ENCODE peak calls at places on chromosome 13, in six cellular contexts. H, U, A, V, N and J are unnamed samples.
A peak's percentile ranks its signal among the peaks of the same experiment; 100 is the strongest.

GRCh38 chr13:45156565-45157361 is 36.5 kb downstream of the GTF2F2 start:
- DNase-seq in H (no peak), U (no peak), A (no peak), V (no peak), N (no peak), J (no peak)

GRCh38 chr13:24050292-24050711 is 110.2 kb upstream of the SPATA13 start:
- DNase-seq in H (peak; percentile 73), U (no peak), A (no peak), V (no peak), N (no peak), J (no peak)

GRCh38 chr13:23899555-23899954 is 2.3 kb upstream of the C1QTNF9B start:
- DNase-seq in H (peak; percentile 26), U (no peak), A (no peak), V (no peak), N (no peak), J (peak; percentile 30)

GRCh38 chr13:30743319-30744055 is 8.1 kb downstream of the ALOX5AP start:
- DNase-seq in H (peak; percentile 95), U (no peak), A (no peak), V (no peak), N (no peak), J (no peak)

GRCh38 chr13:109314101-109314500 is 472.3 kb downstream of the IRS2 start:
- DNase-seq in H (no peak), U (no peak), A (no peak), V (no peak), N (no peak), J (no peak)

GRCh38 chr13:28171266-28171665 is 32.9 kb downstream of the PAN3 start:
- DNase-seq in H (no peak), U (no peak), A (no peak), V (no peak), N (no peak), J (no peak)

GRCh38 chr13:84641491-84641890 is 759.2 kb upstream of the SLITRK1 start:
- DNase-seq in H (peak; percentile 33), U (no peak), A (no peak), V (no peak), N (no peak), J (no peak)

GRCh38 chr13:48817166-48817802 is 158.4 kb upstream of the FNDC3A start:
- DNase-seq in H (no peak), U (no peak), A (no peak), V (no peak), N (no peak), J (no peak)

GRCh38 chr13:113818700-113819295 is 45.1 kb downstream of the GAS6 start:
- DNase-seq in H (no peak), U (no peak), A (no peak), V (no peak), N (no peak), J (no peak)

GRCh38 chr13:112885782-112886268 is 83.2 kb upstream of the MCF2L start:
- DNase-seq in H (peak; percentile 58), U (peak; percentile 43), A (no peak), V (no peak), N (no peak), J (no peak)

GRCh38 chr13:44974056-44974798 is 15.0 kb downstream of the NUFIP1 start:
- DNase-seq in H (peak; percentile 49), U (no peak), A (no peak), V (no peak), N (no peak), J (no peak)

GRCh38 chr13:31972453-31972852 is 59.1 kb upstream of the FRY start:
- DNase-seq in H (no peak), U (no peak), A (no peak), V (no peak), N (no peak), J (no peak)

GRCh38 chr13:91313103-91313502 is 34.4 kb upstream of the MIR17HG start:
- DNase-seq in H (peak; percentile 14), U (no peak), A (no peak), V (peak; percentile 15), N (no peak), J (peak; percentile 44)

GRCh38 chr13:79684426-79684825 is 203.5 kb downstream of the NDFIP2 start:
- DNase-seq in H (no peak), U (no peak), A (no peak), V (no peak), N (no peak), J (no peak)

GRCh38 chr13:109155301-109155761 is 525.9 kb downstream of the MYO16 start:
- DNase-seq in H (no peak), U (no peak), A (no peak), V (no peak), N (no peak), J (no peak)

GRCh38 chr13:50760751-50761150 is 82.7 kb downstream of the DLEU7 start:
- DNase-seq in H (no peak), U (no peak), A (no peak), V (peak; percentile 3), N (no peak), J (no peak)

GRCh38 chr13:91809161-91809560 is 410.7 kb downstream of the GPC5 start:
- DNase-seq in H (no peak), U (no peak), A (no peak), V (no peak), N (no peak), J (no peak)

GRCh38 chr13:114161644-114162532 is 17.2 kb upstream of the CFAP97D2 start:
- DNase-seq in H (no peak), U (no peak), A (no peak), V (no peak), N (no peak), J (no peak)

GRCh38 chr13:90395348-90395747 is 952.1 kb upstream of the MIR17HG start:
- DNase-seq in H (no peak), U (no peak), A (no peak), V (no peak), N (no peak), J (no peak)